ENCODE peak calls at places on chromosomes 2 and 18, in five cellular contexts. Y, O, L, X and D are unnamed samples.

GRCh38 chr2:29589440-29590103 is 331.8 kb downstream of the ALK start:
- DNase-seq in Y (no peak), L (no peak), X (no peak), O (no peak), D (no peak)

GRCh38 chr2:60219536-60219935 is 333.9 kb downstream of the BCL11A start:
- DNase-seq in L (no peak), X (no peak), O (no peak), Y (no peak), D (no peak)

GRCh38 chr2:208671312-208671711 is 264.7 kb downstream of the PTH2R start:
- DNase-seq in X (no peak), L (no peak), Y (no peak), O (no peak), D (no peak)

GRCh38 chr18:46587568-46587967 is 69.5 kb downstream of the LOXHD1 start:
- DNase-seq in X (no peak), L (no peak), Y (no peak), O (no peak), D (no peak)

GRCh38 chr2:24018241-24018640 is 8.4 kb downstream of the MFSD2B start:
- DNase-seq in O (no peak), L (no peak), Y (no peak), X (no peak), D (no peak)

GRCh38 chr2:236284208-236284607 is 20.0 kb upstream of the ASB18 start:
- DNase-seq in L (no peak), Y (no peak), X (no peak), O (no peak), D (no peak)

GRCh38 chr2:221612171-221612570 is 40.1 kb upstream of the EPHA4 start:
- DNase-seq in Y (no peak), O (no peak), L (no peak), X (no peak), D (no peak)

GRCh38 chr2:131043199-131044077 is 49.8 kb downstream of the FAM168B start:
- DNase-seq in Y (no peak), X (no peak), O (no peak), L (no peak), D (no peak)

GRCh38 chr2:157404363-157404762 is 39.5 kb downstream of the CYTIP start:
- DNase-seq in Y (no peak), X (no peak), L (no peak), O (no peak), D (no peak)

GRCh38 chr18:53771664-53772063 is 452.8 kb downstream of the MBD2 start:
- DNase-seq in Y (no peak), X (no peak), L (no peak), O (no peak), D (no peak)

GRCh38 chr2:96157649-96158553 is 12.7 kb upstream of the DUSP2 start:
- DNase-seq in L (no peak), X (no peak), O (peak; percentile 87), Y (no peak), D (no peak)